ENCODE peak calls at places on chromosomes 3 and 15, in six cellular contexts. X is left ventricle myocardium inferior; F is CD4-positive, CD25-positive, alpha-beta regulatory T cell; U is suprapubic skin; C is CD8-positive, alpha-beta memory T cell; Q is tibial nerve. W is an unnamed sample.

GRCh38 chr3:71511037-71511436 is 72.5 kb downstream of the FOXP1 start:
- DNase-seq in U (no peak), F (no peak), Q (no peak), C (no peak), X (no peak), W (no peak)

GRCh38 chr3:194671511-194671899 is 486 bp downstream of the LSG1 start:
- DNase-seq in F (peak; percentile 62), X (no peak), Q (no peak), C (no peak), U (no peak), W (no peak)

GRCh38 chr3:136818191-136818850 is 605 bp upstream of the SLC35G2 start:
- DNase-seq in F (peak; percentile 5), X (peak; percentile 38), U (peak; percentile 74), C (peak; percentile 52), Q (peak; percentile 29), W (no peak)

GRCh38 chr15:27937873-27938272 is 161.2 kb downstream of the OCA2 start:
- DNase-seq in U (no peak), C (no peak), X (no peak), F (no peak), Q (no peak), W (no peak)

GRCh38 chr15:94385441-94385840 is 154.1 kb downstream of the MCTP2 start:
- DNase-seq in C (no peak), U (no peak), Q (no peak), F (no peak), X (no peak), W (no peak)

GRCh38 chr3:6644070-6644929 is 216.6 kb upstream of the GRM7 start:
- DNase-seq in Q (no peak), F (no peak), C (no peak), X (no peak), U (no peak), W (no peak)

GRCh38 chr15:101062063-101062462 is 142.9 kb downstream of the LRRK1 start:
- DNase-seq in X (no peak), Q (no peak), U (peak; percentile 16), C (no peak), F (no peak), W (no peak)

GRCh38 chr3:38158472-38158871 is 6.9 kb upstream of the OXSR1 start:
- DNase-seq in U (no peak), Q (no peak), X (no peak), F (no peak), C (no peak), W (no peak)

GRCh38 chr3:194870394-194871110 is 184.9 kb downstream of the FAM43A start:
- DNase-seq in U (no peak), C (no peak), Q (no peak), F (no peak), X (no peak), W (no peak)

GRCh38 chr3:11411956-11412355 is 139.8 kb downstream of the ATG7 start:
- DNase-seq in U (no peak), X (no peak), F (no peak), C (no peak), Q (no peak), W (no peak)

GRCh38 chr3:32157600-32158264 is 51.3 kb downstream of the GPD1L start:
- DNase-seq in X (no peak), U (no peak), Q (no peak), C (no peak), F (no peak), W (no peak)

GRCh38 chr3:55203006-55203405 is 275.1 kb upstream of the LRTM1 start:
- DNase-seq in C (no peak), Q (no peak), U (no peak), F (no peak), X (no peak), W (no peak)

GRCh38 chr3:78604328-78604727 is 1163.5 kb downstream of the ROBO1 start:
- DNase-seq in F (no peak), C (no peak), X (no peak), Q (no peak), U (no peak), W (no peak)

GRCh38 chr3:159928692-159929091 is 59.9 kb upstream of the IL12A start:
- DNase-seq in U (no peak), C (no peak), F (no peak), Q (no peak), X (no peak), W (no peak)

GRCh38 chr3:134359121-134360010 is 14.9 kb downstream of the AMOTL2 start:
- DNase-seq in F (no peak), C (no peak), U (peak; percentile 53), Q (no peak), X (peak; percentile 54), W (no peak)

GRCh38 chr3:74059301-74059700 is 434.6 kb upstream of the PDZRN3 start:
- DNase-seq in Q (no peak), F (no peak), C (no peak), X (no peak), U (no peak), W (no peak)
- H3K4me1 ChIP-seq in Q (no peaks in the 10 kb centered on the region), F (no peaks in the 10 kb centered on the region), C (no peaks in the 10 kb centered on the region), X (no peaks in the 10 kb centered on the region), U (no peaks in the 10 kb centered on the region), W (no peaks in the 10 kb centered on the region)

GRCh38 chr15:39579487-39580116 is 1.3 kb upstream of the THBS1 start:
- DNase-seq in U (peak; percentile 81), Q (peak; percentile 69), X (peak; percentile 74), F (no peak), C (no peak), W (peak; percentile 70)
- H3K27ac ChIP-seq in U (peak overlapping the region; percentile 94), Q (peak overlapping the region; percentile 91), X (peak overlapping the region; percentile 89), F (no peak overlapping the region), C (no peak overlapping the region), W (peak overlapping the region; percentile 7)

DNA sequence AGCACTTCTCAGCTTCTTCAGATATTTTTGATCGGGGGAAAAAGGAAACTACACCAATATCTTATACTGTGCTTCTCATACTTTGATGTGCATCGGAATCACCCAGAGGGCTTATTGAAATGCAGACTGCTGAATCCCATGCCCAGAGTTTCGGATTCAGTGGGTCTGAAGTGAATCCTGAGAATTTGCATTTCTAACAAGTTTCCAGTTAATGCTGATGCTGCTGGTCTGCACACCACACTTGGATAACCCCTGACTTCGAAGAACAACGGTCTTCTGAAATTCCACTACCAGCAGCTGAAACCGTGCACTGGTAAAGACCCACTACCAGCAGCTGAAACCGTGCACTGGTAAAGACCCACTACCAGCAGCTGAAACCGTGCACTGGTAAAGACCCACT is 243.8 kb downstream of the NTRK3 start:
- DNase-seq in Q (no peak), C (no peak), F (no peak), U (no peak), X (no peak), W (no peak)
- H3K4me1 ChIP-seq in Q (no peaks in the 10 kb centered on the region), C (no peaks in the 10 kb centered on the region), F (no peaks in the 10 kb centered on the region), U (peaks cover 6% of the 10 kb centered on the region), X (peaks cover 16% of the 10 kb centered on the region), W (no peaks in the 10 kb centered on the region)

GRCh38 chr15:83816124-83816883 is 162.4 kb downstream of the ADAMTSL3 start:
- DNase-seq in Q (no peak), F (no peak), C (no peak), U (no peak), X (no peak), W (no peak)

GRCh38 chr15:83810110-83810509 is 156.2 kb downstream of the ADAMTSL3 start:
- DNase-seq in F (no peak), C (no peak), U (no peak), Q (no peak), X (no peak), W (no peak)

GRCh38 chr15:83813697-83814096 is 159.8 kb downstream of the ADAMTSL3 start:
- DNase-seq in C (no peak), X (no peak), U (no peak), Q (no peak), F (no peak), W (no peak)

GRCh38 chr15:83818591-83818990 is 164.7 kb downstream of the ADAMTSL3 start:
- DNase-seq in C (no peak), U (no peak), F (no peak), X (no peak), Q (no peak), W (no peak)

DNA sequence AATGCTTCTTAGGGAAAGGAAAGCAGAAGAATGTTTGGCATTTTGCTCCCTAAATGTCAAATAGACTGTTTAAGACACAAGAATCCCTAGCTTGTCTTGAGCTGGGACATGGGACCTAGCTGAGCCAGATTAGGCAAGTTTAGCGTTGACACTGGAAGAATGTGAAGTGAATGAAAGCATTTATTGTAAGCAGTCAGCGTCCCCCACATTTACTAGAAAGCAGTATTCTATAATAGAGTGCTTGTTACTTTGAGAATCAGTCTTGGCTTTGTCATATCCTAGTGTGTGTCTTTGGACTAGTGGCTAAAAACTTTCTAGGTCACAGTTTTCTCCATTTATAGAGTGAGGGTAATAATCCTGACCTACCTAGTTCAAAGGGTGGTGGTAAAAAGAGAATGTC is 161.6 kb downstream of the ADAMTSL3 start:
- DNase-seq in U (no peak), Q (no peak), X (no peak), F (no peak), C (no peak), W (no peak)
- H3K27ac ChIP-seq in U (no peak overlapping the region), Q (no peak overlapping the region), X (peak overlapping the region; percentile 42), F (no peak overlapping the region), C (no peak overlapping the region), W (no peak overlapping the region)

GRCh38 chr15:64807051-64807749 is 18.2 kb downstream of the PIF1 start:
- DNase-seq in C (no peak), F (no peak), Q (no peak), U (no peak), X (no peak), W (no peak)
- H3K4me1 ChIP-seq in C (no peaks in the 10 kb centered on the region), F (peaks cover 4% of the 10 kb centered on the region), Q (no peaks in the 10 kb centered on the region), U (peaks cover 11% of the 10 kb centered on the region), X (peaks cover 33% of the 10 kb centered on the region), W (no peaks in the 10 kb centered on the region)

GRCh38 chr3:4994144-4994730 is 15.0 kb downstream of the BHLHE40 start:
- DNase-seq in C (no peak), U (no peak), Q (no peak), X (no peak), F (no peak), W (no peak)

GRCh38 chr3:4995500-4996053 is 16.3 kb downstream of the BHLHE40 start:
- DNase-seq in X (no peak), Q (no peak), F (no peak), C (no peak), U (no peak), W (peak; percentile 74)

GRCh38 chr3:4992118-4992517 is 12.9 kb downstream of the BHLHE40 start:
- DNase-seq in F (no peak), X (no peak), Q (no peak), U (no peak), C (no peak), W (no peak)

GRCh38 chr3:4994823-4995499 is 15.7 kb downstream of the BHLHE40 start:
- DNase-seq in F (no peak), U (peak; percentile 85), C (no peak), Q (peak; percentile 61), X (peak; percentile 74), W (peak; percentile 92)

DNA sequence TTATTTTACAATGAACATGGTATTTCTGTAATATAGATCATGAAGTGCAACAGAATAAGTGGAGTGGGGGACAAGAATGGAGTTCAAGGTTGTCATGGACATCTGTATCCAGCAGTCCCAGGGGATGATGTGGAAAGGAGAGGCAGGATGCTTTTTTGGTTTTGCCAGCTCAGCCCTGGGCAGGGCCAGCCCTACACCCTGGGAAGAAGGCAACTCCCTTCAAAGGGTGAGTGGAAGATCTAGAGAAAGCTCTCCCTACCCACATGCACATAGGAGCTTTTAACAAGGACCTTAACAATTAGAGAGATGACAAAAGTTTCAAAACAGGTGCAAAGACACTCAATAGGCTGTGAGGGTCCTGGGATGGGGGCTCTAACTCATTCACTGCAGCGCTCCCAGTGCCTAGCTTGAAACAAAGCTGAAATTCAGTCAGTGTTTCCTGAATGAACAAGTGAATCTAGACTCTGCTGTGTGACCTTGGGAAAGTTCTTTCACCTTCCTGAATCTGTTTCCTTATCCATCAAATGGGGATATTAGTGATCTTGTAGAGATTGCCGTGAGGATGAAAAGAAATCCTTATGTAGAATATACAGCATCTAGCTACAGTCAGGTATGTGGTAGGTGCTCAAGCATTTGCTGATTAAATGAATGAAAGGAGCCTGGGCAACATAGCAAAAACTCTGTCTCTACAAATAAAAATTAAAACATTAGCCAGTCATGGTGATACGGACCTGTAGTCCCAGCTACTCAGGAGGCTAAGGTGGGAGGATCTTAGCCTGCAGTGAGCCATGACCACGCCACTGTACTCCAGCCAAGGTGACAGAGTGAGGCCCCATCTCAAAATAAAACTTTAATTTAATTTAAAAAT is 14.3 kb downstream of the BHLHE40 start:
- DNase-seq in C (no peak), U (no peak), F (no peak), Q (no peak), X (no peak), W (no peak)
- H3K27ac ChIP-seq in C (no peak overlapping the region), U (peak overlapping the region; percentile 13), F (no peak overlapping the region), Q (peak overlapping the region; percentile 87), X (no peak overlapping the region), W (peak overlapping the region; percentile 91)